ENCODE peak calls at places on chromosome 4, in four cellular contexts. N, A, H and F are unnamed samples.

GRCh38 chr4:41095192-41095872 is 119.0 kb downstream of the APBB2 start:
- DNase-seq in N (no peak), A (no peak), H (no peak), F (no peak)

GRCh38 chr4:54227261-54228063 is 1.6 kb upstream of the PDGFRA start:
- DNase-seq in N (no peak), A (no peak), H (peak; percentile 81), F (peak; percentile 65)

GRCh38 chr4:10737335-10737734 is 52.8 kb upstream of the CLNK start:
- DNase-seq in N (no peak), A (no peak), H (peak; percentile 5), F (no peak)

GRCh38 chr4:26069218-26069617 is 155.2 kb downstream of the SMIM20 start:
- DNase-seq in N (no peak), A (no peak), H (peak; percentile 50), F (no peak)

GRCh38 chr4:106809083-106809482 is 227.0 kb downstream of the DKK2 start:
- DNase-seq in N (no peak), A (no peak), H (peak; percentile 67), F (no peak)

GRCh38 chr4:102259081-102259480 is 86.2 kb downstream of the SLC39A8 start:
- DNase-seq in N (no peak), A (no peak), H (no peak), F (no peak)

GRCh38 chr4:30208731-30209435 is 511.3 kb upstream of the PCDH7 start:
- DNase-seq in N (no peak), A (no peak), H (no peak), F (no peak)

GRCh38 chr4:45662996-45663395 is 460.9 kb downstream of the GABRG1 start:
- DNase-seq in N (peak; percentile 48), A (no peak), H (peak; percentile 83), F (no peak)

GRCh38 chr4:60822986-60823385 is 377.1 kb upstream of the ADGRL3 start:
- DNase-seq in N (no peak), A (no peak), H (no peak), F (no peak)

GRCh38 chr4:15649914-15650545 is 5.1 kb downstream of the FBXL5 start:
- DNase-seq in N (no peak), A (peak; percentile 72), H (peak; percentile 70), F (no peak)

GRCh38 chr4:101198741-101199339 is 148.5 kb downstream of the PPP3CA start:
- DNase-seq in N (no peak), A (no peak), H (no peak), F (no peak)

GRCh38 chr4:38667005-38667771 is 3.2 kb downstream of the KLF3 start:
- DNase-seq in N (peak; percentile 58), A (peak; percentile 87), H (peak; percentile 98), F (peak; percentile 83)

GRCh38 chr4:71296945-71297344 is 41.9 kb upstream of the SLC4A4 start:
- DNase-seq in N (no peak), A (no peak), H (peak; percentile 18), F (no peak)

GRCh38 chr4:41693629-41694028 is 54.9 kb downstream of the PHOX2B start:
- DNase-seq in N (no peak), A (no peak), H (peak; percentile 56), F (no peak)

GRCh38 chr4:88283661-88284377 is 542 bp downstream of the PPM1K start:
- DNase-seq in N (peak; percentile 53), A (peak; percentile 81), H (peak; percentile 83), F (peak; percentile 79)

GRCh38 chr4:89298160-89298559 is 9.4 kb downstream of the GPRIN3 start:
- DNase-seq in N (no peak), A (peak; percentile 48), H (no peak), F (no peak)

GRCh38 chr4:79934660-79935059 is 138.4 kb downstream of the ANTXR2 start:
- DNase-seq in N (no peak), A (no peak), H (no peak), F (no peak)

GRCh38 chr4:78809928-78810835 is 34.0 kb downstream of the BMP2K start:
- DNase-seq in N (no peak), A (no peak), H (no peak), F (no peak)
- H3K4me1 ChIP-seq in N (peaks cover 40% of the 10 kb centered on the region), A (no peaks in the 10 kb centered on the region), H (no peaks in the 10 kb centered on the region), F (peaks cover 3% of the 10 kb centered on the region)

DNA sequence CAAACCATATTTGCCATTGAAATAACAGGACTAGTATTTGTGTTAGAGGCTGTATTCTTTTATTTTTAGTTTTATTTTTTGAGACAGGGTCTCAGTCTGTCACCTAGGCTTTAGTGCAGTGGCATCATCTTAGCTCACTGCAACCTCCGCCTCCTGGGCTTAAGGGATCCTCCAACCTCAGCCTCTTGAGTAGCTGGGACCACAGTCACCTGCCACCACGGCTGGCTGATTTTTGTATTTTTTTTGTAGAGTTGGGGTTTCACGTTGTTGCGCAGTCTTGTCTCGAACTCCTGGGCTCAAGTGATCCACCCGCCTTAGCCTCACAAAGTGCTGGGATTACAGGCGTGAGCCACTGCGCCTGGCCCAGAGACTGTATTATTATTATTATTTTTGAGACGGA is 15.3 kb downstream of the TMEM131L start:
- DNase-seq in N (no peak), A (no peak), H (no peak), F (no peak)
- H3K4me1 ChIP-seq in N (peaks cover 63% of the 10 kb centered on the region), A (peaks cover 56% of the 10 kb centered on the region), H (peaks cover 13% of the 10 kb centered on the region), F (no peaks in the 10 kb centered on the region)

DNA sequence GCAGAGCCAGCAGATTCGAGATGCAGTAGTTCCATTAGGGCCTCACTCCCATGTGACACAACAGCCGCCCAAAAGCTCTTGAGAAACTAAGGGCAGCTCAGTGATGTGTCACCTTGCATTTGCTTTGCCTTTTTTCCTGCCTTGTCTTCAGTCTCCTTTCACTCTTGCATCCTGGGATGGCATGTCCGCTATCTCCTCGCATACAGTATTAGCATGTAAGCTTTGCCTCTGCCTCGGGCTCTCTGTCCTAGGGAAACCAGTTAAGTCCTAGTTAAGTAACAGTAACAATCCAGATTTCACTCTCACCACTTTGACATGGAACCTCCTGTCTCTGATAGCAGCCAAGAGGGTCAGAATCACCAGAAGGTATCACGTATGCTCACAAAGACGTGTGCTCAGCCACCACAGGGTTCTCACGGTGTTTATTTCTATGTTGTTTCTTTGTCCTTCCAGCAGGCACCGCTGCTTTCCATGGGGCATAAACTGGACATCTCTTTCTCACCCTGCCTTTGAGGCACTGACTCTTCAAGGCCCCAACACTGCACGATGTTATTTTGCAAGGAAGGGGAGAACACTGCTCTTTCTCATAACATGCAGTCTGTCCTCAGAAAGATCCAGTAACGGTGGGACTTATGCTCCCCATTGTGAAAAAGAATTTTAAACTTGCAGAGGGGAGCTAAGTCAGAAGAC is 26.7 kb upstream of the SORBS2 start:
- DNase-seq in N (no peak), A (no peak), H (peak; percentile 31), F (no peak)
- H3K4me1 ChIP-seq in N (peaks cover 45% of the 10 kb centered on the region), A (no peaks in the 10 kb centered on the region), H (peaks cover 24% of the 10 kb centered on the region), F (no peaks in the 10 kb centered on the region)

GRCh38 chr4:119697887-119698393 is 69.3 kb upstream of the PDE5A start:
- DNase-seq in N (no peak), A (no peak), H (no peak), F (no peak)
- H3K4me1 ChIP-seq in N (no peaks in the 10 kb centered on the region), A (no peaks in the 10 kb centered on the region), H (peaks cover 2% of the 10 kb centered on the region), F (peaks cover 2% of the 10 kb centered on the region)

DNA sequence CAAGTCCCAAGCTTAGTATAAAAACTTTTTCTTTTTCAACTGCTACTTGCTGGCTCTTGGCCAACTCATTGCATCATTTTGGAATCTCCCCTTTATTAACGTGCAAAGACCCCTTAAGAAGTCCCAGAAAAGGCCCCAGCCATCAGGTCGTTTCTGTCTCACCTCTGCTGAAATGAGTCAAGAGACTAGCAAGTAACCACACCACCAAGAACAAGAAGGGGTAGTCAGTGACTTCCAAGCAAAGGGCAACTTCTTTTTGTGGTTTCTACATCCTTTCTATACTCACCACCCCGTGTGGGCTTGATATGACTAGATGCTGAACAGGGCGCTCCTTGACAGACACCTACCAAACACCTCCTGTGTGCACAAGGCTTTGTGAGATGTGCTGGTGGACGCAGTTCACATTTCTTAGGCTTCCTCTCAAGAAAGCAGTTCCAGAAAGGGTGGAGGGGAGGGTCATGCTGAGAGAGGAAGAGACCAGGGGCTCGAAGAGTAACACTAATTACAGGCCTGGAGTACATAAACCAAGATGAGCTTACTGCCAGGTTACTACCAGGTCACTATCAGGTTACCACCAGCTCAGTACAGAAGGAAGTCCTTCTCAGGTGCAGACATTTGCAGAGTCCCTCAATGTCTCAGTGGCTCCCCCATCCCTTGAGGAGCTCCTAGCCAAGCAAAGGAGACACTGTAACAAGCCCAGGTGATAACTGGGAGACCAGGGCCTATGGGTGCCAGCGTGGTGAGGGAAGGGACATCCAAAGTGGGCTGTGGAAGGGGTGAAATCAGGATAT is 19.3 kb downstream of the JAKMIP1 start:
- DNase-seq in N (no peak), A (peak; percentile 73), H (no peak), F (no peak)
- H3K4me1 ChIP-seq in N (no peaks in the 10 kb centered on the region), A (peaks cover 62% of the 10 kb centered on the region), H (no peaks in the 10 kb centered on the region), F (no peaks in the 10 kb centered on the region)

GRCh38 chr4:73705721-73706120 is 34.6 kb upstream of the CXCL8 start:
- DNase-seq in N (no peak), A (no peak), H (peak; percentile 34), F (no peak)
- H3K4me1 ChIP-seq in N (peaks cover 21% of the 10 kb centered on the region), A (no peaks in the 10 kb centered on the region), H (peaks cover 66% of the 10 kb centered on the region), F (peaks cover 4% of the 10 kb centered on the region)

GRCh38 chr4:184259081-184259480 is 41.4 kb upstream of the ENPP6 start:
- DNase-seq in N (no peak), A (no peak), H (no peak), F (no peak)
- H3K4me1 ChIP-seq in N (peaks cover 10% of the 10 kb centered on the region), A (no peaks in the 10 kb centered on the region), H (peaks cover 7% of the 10 kb centered on the region), F (no peaks in the 10 kb centered on the region)

DNA sequence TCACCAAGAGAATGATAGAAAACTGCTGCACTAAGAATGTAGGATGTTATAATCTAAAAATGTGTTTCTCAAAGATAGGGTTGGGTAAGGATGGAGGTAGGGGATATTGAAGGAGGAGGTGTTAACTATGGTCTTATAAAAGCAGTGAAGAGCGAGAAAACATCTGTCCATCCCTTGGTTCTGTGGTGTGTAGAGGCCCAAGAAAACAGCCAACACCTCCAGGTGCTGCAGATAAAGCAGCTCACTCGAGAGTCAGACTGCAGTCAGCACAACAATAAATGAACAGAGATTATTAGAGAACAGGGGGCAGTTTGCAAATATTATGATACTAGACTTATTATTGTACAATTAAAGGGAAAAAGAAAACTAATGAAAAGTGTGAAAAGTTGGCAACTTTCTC is 141.5 kb downstream of the CAMK2D start:
- DNase-seq in N (no peak), A (no peak), H (no peak), F (no peak)
- H3K4me1 ChIP-seq in N (peaks cover 63% of the 10 kb centered on the region), A (peaks cover 3% of the 10 kb centered on the region), H (no peaks in the 10 kb centered on the region), F (peaks cover 4% of the 10 kb centered on the region)